ENCODE peak calls at places on chromosome 7, in seven cellular contexts. One of them, this sample, is unnamed.

GRCh38 chr7:116209561-116210070 is 723 bp upstream of the TES start:
- DNase-seq in stomach: no peak
- DNase-seq in neural progenitor cell: no peak
- DNase-seq in H1: no peak
- DNase-seq in Peyer's patch: no peak
- DNase-seq in cardiac fibroblast: no peak
- DNase-seq in AG10803: no peak
- DNase-seq in this sample: no peak

GRCh38 chr7:100673942-100674431 is 447 bp downstream of the GNB2 start:
- DNase-seq in stomach: no peak
- DNase-seq in neural progenitor cell: no peak
- DNase-seq in H1: peak
- DNase-seq in Peyer's patch: no peak
- DNase-seq in cardiac fibroblast: peak
- DNase-seq in AG10803: peak
- DNase-seq in this sample: peak

GRCh38 chr7:34757570-34758110 is 99.6 kb downstream of the NPSR1 start:
- DNase-seq in stomach: no peak
- DNase-seq in neural progenitor cell: no peak
- DNase-seq in H1: no peak
- DNase-seq in Peyer's patch: no peak
- DNase-seq in cardiac fibroblast: no peak
- DNase-seq in AG10803: no peak
- DNase-seq in this sample: no peak

GRCh38 chr7:257647-257992 is 32.4 kb upstream of the FOXL3 start:
- DNase-seq in stomach: no peak
- DNase-seq in neural progenitor cell: no peak
- DNase-seq in H1: no peak
- DNase-seq in Peyer's patch: peak
- DNase-seq in cardiac fibroblast: no peak
- DNase-seq in AG10803: no peak
- DNase-seq in this sample: no peak

GRCh38 chr7:25014735-25015134 is 34.8 kb upstream of the OSBPL3 start:
- DNase-seq in stomach: no peak
- DNase-seq in neural progenitor cell: no peak
- DNase-seq in H1: no peak
- DNase-seq in Peyer's patch: no peak
- DNase-seq in cardiac fibroblast: peak
- DNase-seq in AG10803: peak
- DNase-seq in this sample: peak

GRCh38 chr7:68038621-68039314 is 1042.1 kb downstream of the TYW1 start:
- DNase-seq in stomach: no peak
- DNase-seq in neural progenitor cell: no peak
- DNase-seq in H1: no peak
- DNase-seq in Peyer's patch: no peak
- DNase-seq in cardiac fibroblast: peak
- DNase-seq in AG10803: peak
- DNase-seq in this sample: no peak

GRCh38 chr7:133978502-133979295 is 148.4 kb upstream of the LRGUK start:
- DNase-seq in stomach: no peak
- DNase-seq in neural progenitor cell: peak
- DNase-seq in H1: no peak
- DNase-seq in Peyer's patch: no peak
- DNase-seq in cardiac fibroblast: no peak
- DNase-seq in AG10803: no peak
- DNase-seq in this sample: no peak

GRCh38 chr7:36855330-36855729 is 131.0 kb upstream of the AOAH start:
- DNase-seq in stomach: no peak
- DNase-seq in neural progenitor cell: no peak
- DNase-seq in H1: no peak
- DNase-seq in Peyer's patch: no peak
- DNase-seq in cardiac fibroblast: no peak
- DNase-seq in AG10803: no peak
- DNase-seq in this sample: peak

GRCh38 chr7:64869121-64869725 is 33.9 kb upstream of the ZNF273 start:
- DNase-seq in stomach: peak
- DNase-seq in neural progenitor cell: no peak
- DNase-seq in H1: no peak
- DNase-seq in Peyer's patch: no peak
- DNase-seq in cardiac fibroblast: no peak
- DNase-seq in AG10803: no peak
- DNase-seq in this sample: no peak

GRCh38 chr7:132321387-132321786 is 254.9 kb downstream of the PLXNA4 start:
- DNase-seq in stomach: no peak
- DNase-seq in neural progenitor cell: peak
- DNase-seq in H1: no peak
- DNase-seq in Peyer's patch: no peak
- DNase-seq in cardiac fibroblast: no peak
- DNase-seq in AG10803: peak
- DNase-seq in this sample: no peak

GRCh38 chr7:79502151-79502550 is 48.7 kb upstream of the MAGI2 start:
- DNase-seq in stomach: no peak
- DNase-seq in neural progenitor cell: no peak
- DNase-seq in H1: no peak
- DNase-seq in Peyer's patch: no peak
- DNase-seq in cardiac fibroblast: no peak
- DNase-seq in AG10803: no peak
- DNase-seq in this sample: no peak

GRCh38 chr7:86058649-86059048 is 585.1 kb upstream of the GRM3 start:
- DNase-seq in stomach: no peak
- DNase-seq in neural progenitor cell: no peak
- DNase-seq in H1: no peak
- DNase-seq in Peyer's patch: peak
- DNase-seq in cardiac fibroblast: no peak
- DNase-seq in AG10803: no peak
- DNase-seq in this sample: no peak

GRCh38 chr7:36021367-36021766 is 131.7 kb upstream of the EEPD1 start:
- DNase-seq in stomach: no peak
- DNase-seq in neural progenitor cell: peak
- DNase-seq in H1: peak
- DNase-seq in Peyer's patch: no peak
- DNase-seq in cardiac fibroblast: peak
- DNase-seq in AG10803: no peak
- DNase-seq in this sample: peak

GRCh38 chr7:92614586-92615237 is 24.5 kb upstream of the FAM133B start:
- DNase-seq in stomach: no peak
- DNase-seq in neural progenitor cell: no peak
- DNase-seq in H1: no peak
- DNase-seq in Peyer's patch: no peak
- DNase-seq in cardiac fibroblast: peak
- DNase-seq in AG10803: peak
- DNase-seq in this sample: no peak

GRCh38 chr7:490461-491291 is 29.0 kb downstream of the PDGFA start:
- DNase-seq in stomach: no peak
- DNase-seq in neural progenitor cell: no peak
- DNase-seq in H1: no peak
- DNase-seq in Peyer's patch: peak
- DNase-seq in cardiac fibroblast: no peak
- DNase-seq in AG10803: no peak
- DNase-seq in this sample: no peak

GRCh38 chr7:64630496-64630895 is 35.4 kb upstream of the ZNF107 start:
- DNase-seq in stomach: no peak
- DNase-seq in neural progenitor cell: no peak
- DNase-seq in H1: no peak
- DNase-seq in Peyer's patch: no peak
- DNase-seq in cardiac fibroblast: peak
- DNase-seq in AG10803: peak
- DNase-seq in this sample: no peak

DNA sequence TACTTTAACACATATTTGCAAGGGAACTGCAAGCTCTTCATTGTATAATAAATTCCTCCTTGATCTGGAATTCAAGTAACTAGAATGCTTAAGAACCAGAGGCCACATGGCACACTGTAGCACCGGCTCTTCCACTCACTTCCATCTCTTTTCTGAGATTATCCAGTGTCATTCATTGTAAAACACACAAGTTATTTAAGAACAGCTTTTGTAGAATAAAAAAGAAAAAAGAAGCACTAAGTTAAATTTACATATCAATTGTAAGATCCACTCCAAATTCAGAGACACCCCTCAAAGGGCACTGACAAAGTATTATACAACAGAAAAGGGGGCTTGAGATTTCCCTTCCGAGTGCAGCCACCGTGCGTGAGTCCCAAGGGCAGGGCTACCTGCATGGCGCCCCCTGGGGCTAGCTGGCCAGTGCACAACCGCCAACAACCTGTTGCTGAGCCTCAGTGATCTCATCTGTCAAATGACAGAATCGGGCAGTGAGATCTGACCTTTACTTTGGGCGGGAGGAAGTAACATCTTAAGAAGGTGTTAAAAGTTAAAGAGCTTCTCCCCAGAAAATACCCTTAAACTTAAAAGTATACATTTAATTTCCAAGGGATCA is 12.5 kb downstream of the GLI3 start:
- DNase-seq in stomach: no peak
- DNase-seq in neural progenitor cell: peak
- DNase-seq in H1: peak
- DNase-seq in Peyer's patch: no peak
- DNase-seq in cardiac fibroblast: no peak
- DNase-seq in AG10803: no peak
- DNase-seq in this sample: no peak
- TF ChIP-seq CTCF in stomach: no peak
- TF ChIP-seq CTCF in neural progenitor cell: peak
- TF ChIP-seq CTCF in H1: peak
- TF ChIP-seq CTCF in Peyer's patch: no peak
- TF ChIP-seq CTCF in cardiac fibroblast: no peak
- TF ChIP-seq CTCF in AG10803: no peak
- TF ChIP-seq CTCF in this sample: no peak

GRCh38 chr7:128842674-128843641 is 12.8 kb downstream of the FLNC start:
- DNase-seq in stomach: no peak
- DNase-seq in neural progenitor cell: no peak
- DNase-seq in H1: no peak
- DNase-seq in Peyer's patch: no peak
- DNase-seq in cardiac fibroblast: no peak
- DNase-seq in AG10803: no peak
- DNase-seq in this sample: no peak

GRCh38 chr7:128841171-128841690 is 11.0 kb downstream of the FLNC start:
- DNase-seq in stomach: no peak
- DNase-seq in neural progenitor cell: no peak
- DNase-seq in H1: no peak
- DNase-seq in Peyer's patch: no peak
- DNase-seq in cardiac fibroblast: no peak
- DNase-seq in AG10803: no peak
- DNase-seq in this sample: no peak

GRCh38 chr7:128840326-128841170 is 10.3 kb downstream of the FLNC start:
- DNase-seq in stomach: no peak
- DNase-seq in neural progenitor cell: no peak
- DNase-seq in H1: no peak
- DNase-seq in Peyer's patch: no peak
- DNase-seq in cardiac fibroblast: no peak
- DNase-seq in AG10803: no peak
- DNase-seq in this sample: no peak

GRCh38 chr7:128843938-128844621 is 13.9 kb downstream of the FLNC start:
- DNase-seq in stomach: no peak
- DNase-seq in neural progenitor cell: no peak
- DNase-seq in H1: no peak
- DNase-seq in Peyer's patch: no peak
- DNase-seq in cardiac fibroblast: no peak
- DNase-seq in AG10803: no peak
- DNase-seq in this sample: no peak

DNA sequence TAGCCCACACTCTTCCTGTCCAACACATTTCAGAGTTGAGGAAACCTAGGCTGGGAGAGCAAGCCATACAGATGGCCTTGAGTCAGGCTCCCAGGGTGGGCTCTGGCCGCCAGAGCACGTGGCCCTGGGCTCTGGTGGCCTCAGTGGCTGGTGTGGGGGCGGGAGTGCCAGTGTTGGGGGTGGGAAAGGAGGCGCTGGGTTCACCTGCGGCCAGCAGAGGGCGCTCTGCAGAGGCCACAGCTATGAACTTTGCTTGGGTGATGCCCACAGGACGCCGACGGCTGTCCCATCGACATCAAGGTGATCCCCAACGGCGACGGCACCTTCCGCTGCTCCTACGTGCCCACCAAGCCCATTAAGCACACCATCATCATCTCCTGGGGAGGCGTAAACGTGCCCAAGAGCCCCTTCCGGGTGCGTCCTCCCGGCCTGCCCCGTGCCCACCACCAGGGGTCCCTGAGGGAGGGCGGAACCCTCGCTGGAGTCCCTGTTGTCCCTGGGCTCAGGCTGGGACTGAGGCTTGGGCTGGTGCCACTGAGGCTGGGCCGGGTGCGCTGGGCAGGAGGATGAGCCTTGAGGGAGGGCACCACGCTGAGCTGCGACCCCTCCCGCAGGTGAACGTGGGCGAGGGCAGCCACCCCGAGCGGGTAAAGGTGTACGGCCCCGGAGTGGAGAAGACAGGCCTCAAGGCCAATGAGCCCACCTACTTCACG is 11.9 kb downstream of the FLNC start:
- DNase-seq in stomach: peak
- DNase-seq in neural progenitor cell: peak
- DNase-seq in H1: peak
- DNase-seq in Peyer's patch: peak
- DNase-seq in cardiac fibroblast: peak
- DNase-seq in AG10803: peak
- DNase-seq in this sample: peak
- TF ChIP-seq CTCF in stomach: peak
- TF ChIP-seq CTCF in neural progenitor cell: peak
- TF ChIP-seq CTCF in H1: no peak
- TF ChIP-seq CTCF in Peyer's patch: peak
- TF ChIP-seq CTCF in cardiac fibroblast: peak
- TF ChIP-seq CTCF in AG10803: peak
- TF ChIP-seq CTCF in this sample: peak

GRCh38 chr7:28435732-28436378 is 23.5 kb downstream of the CREB5 start:
- DNase-seq in stomach: no peak
- DNase-seq in neural progenitor cell: no peak
- DNase-seq in H1: peak
- DNase-seq in Peyer's patch: no peak
- DNase-seq in cardiac fibroblast: no peak
- DNase-seq in AG10803: no peak
- DNase-seq in this sample: no peak
- TF ChIP-seq CTCF in stomach: no peak
- TF ChIP-seq CTCF in neural progenitor cell: no peak
- TF ChIP-seq CTCF in H1: no peak
- TF ChIP-seq CTCF in Peyer's patch: no peak
- TF ChIP-seq CTCF in cardiac fibroblast: no peak
- TF ChIP-seq CTCF in AG10803: no peak
- TF ChIP-seq CTCF in this sample: no peak

GRCh38 chr7:91041901-91042457 is 222.3 kb upstream of the FZD1 start:
- DNase-seq in stomach: no peak
- DNase-seq in neural progenitor cell: no peak
- DNase-seq in H1: no peak
- DNase-seq in Peyer's patch: no peak
- DNase-seq in cardiac fibroblast: peak
- DNase-seq in AG10803: no peak
- DNase-seq in this sample: no peak

GRCh38 chr7:91046322-91047088 is 217.7 kb upstream of the FZD1 start:
- DNase-seq in stomach: no peak
- DNase-seq in neural progenitor cell: no peak
- DNase-seq in H1: no peak
- DNase-seq in Peyer's patch: no peak
- DNase-seq in cardiac fibroblast: peak
- DNase-seq in AG10803: peak
- DNase-seq in this sample: no peak

GRCh38 chr7:91043181-91043580 is 221.1 kb upstream of the FZD1 start:
- DNase-seq in stomach: no peak
- DNase-seq in neural progenitor cell: no peak
- DNase-seq in H1: no peak
- DNase-seq in Peyer's patch: no peak
- DNase-seq in cardiac fibroblast: no peak
- DNase-seq in AG10803: no peak
- DNase-seq in this sample: no peak

GRCh38 chr7:91045626-91046025 is 218.6 kb upstream of the FZD1 start:
- DNase-seq in stomach: no peak
- DNase-seq in neural progenitor cell: no peak
- DNase-seq in H1: no peak
- DNase-seq in Peyer's patch: no peak
- DNase-seq in cardiac fibroblast: no peak
- DNase-seq in AG10803: no peak
- DNase-seq in this sample: no peak

GRCh38 chr7:91043924-91044660 is 220.1 kb upstream of the FZD1 start:
- DNase-seq in stomach: no peak
- DNase-seq in neural progenitor cell: no peak
- DNase-seq in H1: no peak
- DNase-seq in Peyer's patch: no peak
- DNase-seq in cardiac fibroblast: no peak
- DNase-seq in AG10803: no peak
- DNase-seq in this sample: no peak
- TF ChIP-seq CTCF in stomach: no peak
- TF ChIP-seq CTCF in neural progenitor cell: no peak
- TF ChIP-seq CTCF in H1: no peak
- TF ChIP-seq CTCF in Peyer's patch: no peak
- TF ChIP-seq CTCF in cardiac fibroblast: no peak
- TF ChIP-seq CTCF in AG10803: no peak
- TF ChIP-seq CTCF in this sample: no peak